ENCODE peak calls at places on chromosomes 11 and 22, in seven cellular contexts. One of them, this sample, is unnamed.

GRCh38 chr11:103529217-103529684 is 420.0 kb downstream of the DYNC2H1 start:
- DNase-seq in SW 1271: peak
- DNase-seq in cardiac muscle cell: no peak
- DNase-seq in LoVo: peak
- DNase-seq in head of caudate nucleus: peak
- DNase-seq in endothelial cell: no peak
- DNase-seq in neuronal stem cell: no peak
- DNase-seq in this sample: no peak

GRCh38 chr11:129457321-129457720 is 81.7 kb downstream of the BARX2 start:
- DNase-seq in SW 1271: no peak
- DNase-seq in cardiac muscle cell: no peak
- DNase-seq in LoVo: no peak
- DNase-seq in head of caudate nucleus: no peak
- DNase-seq in endothelial cell: no peak
- DNase-seq in neuronal stem cell: no peak
- DNase-seq in this sample: no peak

GRCh38 chr22:50672471-50673230 is at the start of gene SHANK3:
- DNase-seq in SW 1271: no peak
- DNase-seq in cardiac muscle cell: no peak
- DNase-seq in LoVo: no peak
- DNase-seq in head of caudate nucleus: no peak
- DNase-seq in endothelial cell: peak
- DNase-seq in neuronal stem cell: no peak
- DNase-seq in this sample: no peak

GRCh38 chr11:32122200-32122599 is 31.3 kb downstream of the RCN1 start:
- DNase-seq in SW 1271: no peak
- DNase-seq in cardiac muscle cell: no peak
- DNase-seq in LoVo: no peak
- DNase-seq in head of caudate nucleus: no peak
- DNase-seq in endothelial cell: no peak
- DNase-seq in neuronal stem cell: no peak
- DNase-seq in this sample: no peak

GRCh38 chr11:131633978-131634377 is 263.6 kb downstream of the NTM start:
- DNase-seq in SW 1271: no peak
- DNase-seq in cardiac muscle cell: no peak
- DNase-seq in LoVo: no peak
- DNase-seq in head of caudate nucleus: no peak
- DNase-seq in endothelial cell: no peak
- DNase-seq in neuronal stem cell: no peak
- DNase-seq in this sample: no peak

GRCh38 chr11:73227571-73228211 is 9.6 kb downstream of the P2RY2 start:
- DNase-seq in SW 1271: no peak
- DNase-seq in cardiac muscle cell: no peak
- DNase-seq in LoVo: peak
- DNase-seq in head of caudate nucleus: no peak
- DNase-seq in endothelial cell: no peak
- DNase-seq in neuronal stem cell: no peak
- DNase-seq in this sample: peak

GRCh38 chr22:22697377-22698120 is 53.1 kb downstream of the GGTLC2 start:
- DNase-seq in SW 1271: no peak
- DNase-seq in cardiac muscle cell: no peak
- DNase-seq in LoVo: no peak
- DNase-seq in head of caudate nucleus: no peak
- DNase-seq in endothelial cell: no peak
- DNase-seq in neuronal stem cell: no peak
- DNase-seq in this sample: no peak

GRCh38 chr11:90846628-90847027 is 623.8 kb upstream of the CHORDC1 start:
- DNase-seq in SW 1271: no peak
- DNase-seq in cardiac muscle cell: peak
- DNase-seq in LoVo: no peak
- DNase-seq in head of caudate nucleus: no peak
- DNase-seq in endothelial cell: no peak
- DNase-seq in neuronal stem cell: no peak
- DNase-seq in this sample: no peak

GRCh38 chr11:93751001-93751400 is 9.5 kb downstream of the C11orf54 start:
- DNase-seq in SW 1271: no peak
- DNase-seq in cardiac muscle cell: no peak
- DNase-seq in LoVo: no peak
- DNase-seq in head of caudate nucleus: no peak
- DNase-seq in endothelial cell: no peak
- DNase-seq in neuronal stem cell: no peak
- DNase-seq in this sample: no peak

GRCh38 chr11:129225190-129225589 is 33.1 kb upstream of the ARHGAP32 start:
- DNase-seq in SW 1271: no peak
- DNase-seq in cardiac muscle cell: no peak
- DNase-seq in LoVo: no peak
- DNase-seq in head of caudate nucleus: no peak
- DNase-seq in endothelial cell: no peak
- DNase-seq in neuronal stem cell: no peak
- DNase-seq in this sample: no peak

GRCh38 chr11:119108151-119108856 is 1.2 kb downstream of the C2CD2L start:
- DNase-seq in SW 1271: peak
- DNase-seq in cardiac muscle cell: no peak
- DNase-seq in LoVo: peak
- DNase-seq in head of caudate nucleus: no peak
- DNase-seq in endothelial cell: no peak
- DNase-seq in neuronal stem cell: no peak
- DNase-seq in this sample: no peak

GRCh38 chr11:116513894-116514293 is 258.9 kb downstream of the BUD13 start:
- DNase-seq in SW 1271: no peak
- DNase-seq in cardiac muscle cell: peak
- DNase-seq in LoVo: peak
- DNase-seq in head of caudate nucleus: no peak
- DNase-seq in endothelial cell: peak
- DNase-seq in neuronal stem cell: peak
- DNase-seq in this sample: peak

GRCh38 chr11:12841946-12842630 is 167.0 kb upstream of the RASSF10 start:
- DNase-seq in SW 1271: no peak
- DNase-seq in cardiac muscle cell: no peak
- DNase-seq in LoVo: no peak
- DNase-seq in head of caudate nucleus: peak
- DNase-seq in endothelial cell: peak
- DNase-seq in neuronal stem cell: no peak
- DNase-seq in this sample: peak

GRCh38 chr11:126914166-126914565 is 86.4 kb downstream of the KIRREL3 start:
- DNase-seq in SW 1271: no peak
- DNase-seq in cardiac muscle cell: no peak
- DNase-seq in LoVo: no peak
- DNase-seq in head of caudate nucleus: no peak
- DNase-seq in endothelial cell: no peak
- DNase-seq in neuronal stem cell: no peak
- DNase-seq in this sample: no peak

GRCh38 chr11:19200410-19201201 is 1.2 kb downstream of the CSRP3 start:
- DNase-seq in SW 1271: no peak
- DNase-seq in cardiac muscle cell: no peak
- DNase-seq in LoVo: peak
- DNase-seq in head of caudate nucleus: no peak
- DNase-seq in endothelial cell: no peak
- DNase-seq in neuronal stem cell: no peak
- DNase-seq in this sample: no peak

GRCh38 chr11:12643029-12643428 is 31.2 kb upstream of the TEAD1 start:
- DNase-seq in SW 1271: no peak
- DNase-seq in cardiac muscle cell: no peak
- DNase-seq in LoVo: no peak
- DNase-seq in head of caudate nucleus: no peak
- DNase-seq in endothelial cell: no peak
- DNase-seq in neuronal stem cell: no peak
- DNase-seq in this sample: no peak

GRCh38 chr11:28461338-28461737 is 353.1 kb downstream of the METTL15 start:
- DNase-seq in SW 1271: no peak
- DNase-seq in cardiac muscle cell: no peak
- DNase-seq in LoVo: no peak
- DNase-seq in head of caudate nucleus: no peak
- DNase-seq in endothelial cell: no peak
- DNase-seq in neuronal stem cell: no peak
- DNase-seq in this sample: no peak

This sample was measured in nephron progenitor cell.